ENCODE peak calls at places on chromosomes 13 and 19, in ten cellular contexts. One of them, this sample, is unnamed.

GRCh38 chr19:6654347-6655310 is 15.3 kb downstream of the TNFSF14 start:
- DNase-seq in central memory CD4-positive, alpha-beta T cell: peak
- DNase-seq in NCI-H1694 treated with DMSO at 0.1 percent for 48 hours: no peak
- DNase-seq in heart left ventricle: no peak
- DNase-seq in stimulated activated CD4-positive, alpha-beta T cell treated with anti-CD3 and anti-CD28 coated beads, Interleukin-12 subunit alpha, Interleukin-12 subunit beta, amount 100 ng/mL, for 48 hours: no peak
- DNase-seq in GM04504: no peak
- DNase-seq in HTR-8/SVneo: no peak
- DNase-seq in EL: no peak
- DNase-seq in tibial nerve: no peak
- DNase-seq in NCI-H69: no peak
- DNase-seq in this sample: no peak

GRCh38 chr19:14349426-14349825 is 31.8 kb upstream of the ADGRE5 start:
- DNase-seq in GM04504: no peak
- DNase-seq in HTR-8/SVneo: no peak
- DNase-seq in heart left ventricle: no peak
- DNase-seq in NCI-H69: no peak
- DNase-seq in stimulated activated CD4-positive, alpha-beta T cell treated with anti-CD3 and anti-CD28 coated beads, Interleukin-12 subunit alpha, Interleukin-12 subunit beta, amount 100 ng/mL, for 48 hours: no peak
- DNase-seq in central memory CD4-positive, alpha-beta T cell: peak
- DNase-seq in tibial nerve: no peak
- DNase-seq in EL: no peak
- DNase-seq in NCI-H1694 treated with DMSO at 0.1 percent for 48 hours: no peak
- DNase-seq in this sample: no peak

GRCh38 chr19:48659768-48660167 is 13.0 kb downstream of the NTN5 start:
- DNase-seq in tibial nerve: no peak
- DNase-seq in GM04504: no peak
- DNase-seq in NCI-H69: no peak
- DNase-seq in HTR-8/SVneo: no peak
- DNase-seq in stimulated activated CD4-positive, alpha-beta T cell treated with anti-CD3 and anti-CD28 coated beads, Interleukin-12 subunit alpha, Interleukin-12 subunit beta, amount 100 ng/mL, for 48 hours: no peak
- DNase-seq in central memory CD4-positive, alpha-beta T cell: no peak
- DNase-seq in NCI-H1694 treated with DMSO at 0.1 percent for 48 hours: no peak
- DNase-seq in EL: no peak
- DNase-seq in heart left ventricle: no peak
- DNase-seq in this sample: peak

GRCh38 chr19:7545904-7546303 is 10.4 kb downstream of the PNPLA6 start:
- DNase-seq in tibial nerve: no peak
- DNase-seq in heart left ventricle: no peak
- DNase-seq in stimulated activated CD4-positive, alpha-beta T cell treated with anti-CD3 and anti-CD28 coated beads, Interleukin-12 subunit alpha, Interleukin-12 subunit beta, amount 100 ng/mL, for 48 hours: no peak
- DNase-seq in GM04504: no peak
- DNase-seq in NCI-H69: no peak
- DNase-seq in HTR-8/SVneo: no peak
- DNase-seq in NCI-H1694 treated with DMSO at 0.1 percent for 48 hours: no peak
- DNase-seq in central memory CD4-positive, alpha-beta T cell: no peak
- DNase-seq in EL: no peak
- DNase-seq in this sample: no peak

GRCh38 chr13:28564030-28564429 is 69.1 kb upstream of the FLT1 start:
- DNase-seq in stimulated activated CD4-positive, alpha-beta T cell treated with anti-CD3 and anti-CD28 coated beads, Interleukin-12 subunit alpha, Interleukin-12 subunit beta, amount 100 ng/mL, for 48 hours: no peak
- DNase-seq in HTR-8/SVneo: no peak
- DNase-seq in central memory CD4-positive, alpha-beta T cell: no peak
- DNase-seq in NCI-H1694 treated with DMSO at 0.1 percent for 48 hours: no peak
- DNase-seq in tibial nerve: no peak
- DNase-seq in heart left ventricle: no peak
- DNase-seq in GM04504: no peak
- DNase-seq in NCI-H69: no peak
- DNase-seq in EL: no peak
- DNase-seq in this sample: no peak

GRCh38 chr13:76790519-76791289 is 95.5 kb downstream of the KCTD12 start:
- DNase-seq in heart left ventricle: no peak
- DNase-seq in stimulated activated CD4-positive, alpha-beta T cell treated with anti-CD3 and anti-CD28 coated beads, Interleukin-12 subunit alpha, Interleukin-12 subunit beta, amount 100 ng/mL, for 48 hours: no peak
- DNase-seq in NCI-H1694 treated with DMSO at 0.1 percent for 48 hours: no peak
- DNase-seq in tibial nerve: no peak
- DNase-seq in NCI-H69: no peak
- DNase-seq in HTR-8/SVneo: no peak
- DNase-seq in central memory CD4-positive, alpha-beta T cell: no peak
- DNase-seq in EL: no peak
- DNase-seq in GM04504: no peak
- DNase-seq in this sample: no peak

GRCh38 chr19:33368074-33368864 is 5.2 kb upstream of the CEBPG start:
- DNase-seq in GM04504: no peak
- DNase-seq in EL: peak
- DNase-seq in heart left ventricle: no peak
- DNase-seq in stimulated activated CD4-positive, alpha-beta T cell treated with anti-CD3 and anti-CD28 coated beads, Interleukin-12 subunit alpha, Interleukin-12 subunit beta, amount 100 ng/mL, for 48 hours: no peak
- DNase-seq in HTR-8/SVneo: no peak
- DNase-seq in NCI-H69: no peak
- DNase-seq in tibial nerve: no peak
- DNase-seq in central memory CD4-positive, alpha-beta T cell: no peak
- DNase-seq in NCI-H1694 treated with DMSO at 0.1 percent for 48 hours: no peak
- DNase-seq in this sample: peak

GRCh38 chr13:79621449-79621848 is 140.5 kb downstream of the NDFIP2 start:
- DNase-seq in stimulated activated CD4-positive, alpha-beta T cell treated with anti-CD3 and anti-CD28 coated beads, Interleukin-12 subunit alpha, Interleukin-12 subunit beta, amount 100 ng/mL, for 48 hours: no peak
- DNase-seq in central memory CD4-positive, alpha-beta T cell: no peak
- DNase-seq in tibial nerve: no peak
- DNase-seq in NCI-H69: no peak
- DNase-seq in heart left ventricle: no peak
- DNase-seq in HTR-8/SVneo: no peak
- DNase-seq in EL: no peak
- DNase-seq in NCI-H1694 treated with DMSO at 0.1 percent for 48 hours: no peak
- DNase-seq in GM04504: no peak
- DNase-seq in this sample: no peak

GRCh38 chr19:19103167-19103566 is 35.1 kb downstream of the TMEM161A start:
- DNase-seq in tibial nerve: no peak
- DNase-seq in NCI-H1694 treated with DMSO at 0.1 percent for 48 hours: no peak
- DNase-seq in stimulated activated CD4-positive, alpha-beta T cell treated with anti-CD3 and anti-CD28 coated beads, Interleukin-12 subunit alpha, Interleukin-12 subunit beta, amount 100 ng/mL, for 48 hours: no peak
- DNase-seq in NCI-H69: no peak
- DNase-seq in HTR-8/SVneo: no peak
- DNase-seq in central memory CD4-positive, alpha-beta T cell: no peak
- DNase-seq in EL: no peak
- DNase-seq in GM04504: no peak
- DNase-seq in heart left ventricle: no peak
- DNase-seq in this sample: no peak

This sample was measured in foreskin fibroblast.